ENCODE peak calls at places on chromosomes 6 and 20, in eight cellular contexts. P, Y, A, L, U, V, E and X are unnamed samples.

GRCh38 chr6:8219352-8219943 is 117.1 kb upstream of the EEF1E1 start:
- DNase-seq in P (no peak), Y (no peak), A (peak), L (peak), U (peak), V (no peak), E (peak), X (peak)

GRCh38 chr20:46350201-46350985 is 42.1 kb upstream of the CDH22 start:
- DNase-seq in P (peak), Y (no peak), A (peak), L (peak), U (peak), V (no peak), E (no peak), X (no peak)

GRCh38 chr20:63274381-63275228 is 2.0 kb downstream of the ARFGAP1 start:
- DNase-seq in P (no peak), Y (no peak), A (no peak), L (no peak), U (no peak), V (no peak), E (no peak), X (no peak)

GRCh38 chr6:20056350-20056992 is 155.8 kb downstream of the MBOAT1 start:
- DNase-seq in P (peak), Y (no peak), A (peak), L (no peak), U (peak), V (no peak), E (peak), X (peak)

GRCh38 chr6:161038229-161039003 is 46.8 kb downstream of the MAP3K4 start:
- DNase-seq in P (peak), Y (peak), A (no peak), L (peak), U (peak), V (peak), E (no peak), X (no peak)

GRCh38 chr6:138404666-138405337 is 779 bp downstream of the HEBP2 start:
- DNase-seq in P (no peak), Y (no peak), A (no peak), L (peak), U (peak), V (peak), E (no peak), X (no peak)

GRCh38 chr6:128432394-128432793 is 88.0 kb downstream of the PTPRK start:
- DNase-seq in P (no peak), Y (no peak), A (no peak), L (no peak), U (peak), V (no peak), E (no peak), X (no peak)

GRCh38 chr20:49724637-49725606 is 11.2 kb upstream of the B4GALT5 start:
- DNase-seq in P (no peak), Y (peak), A (no peak), L (no peak), U (peak), V (peak), E (no peak), X (peak)

GRCh38 chr6:119541132-119541905 is 191.8 kb upstream of the MAN1A1 start:
- DNase-seq in P (no peak), Y (no peak), A (no peak), L (no peak), U (no peak), V (no peak), E (peak), X (peak)

GRCh38 chr6:114576330-114576729 is 233.5 kb upstream of the HS3ST5 start:
- DNase-seq in P (no peak), Y (no peak), A (no peak), L (no peak), U (no peak), V (no peak), E (peak), X (no peak)

GRCh38 chr6:127051571-127052260 is 66.8 kb upstream of the RSPO3 start:
- DNase-seq in P (no peak), Y (no peak), A (no peak), L (no peak), U (no peak), V (no peak), E (no peak), X (no peak)

GRCh38 chr6:130955755-130956154 is 107.3 kb downstream of the EPB41L2 start:
- DNase-seq in P (no peak), Y (no peak), A (no peak), L (no peak), U (no peak), V (no peak), E (no peak), X (no peak)

GRCh38 chr20:31606928-31607639 is 2.0 kb downstream of the ID1 start:
- DNase-seq in P (no peak), Y (no peak), A (peak), L (peak), U (peak), V (no peak), E (peak), X (no peak)

GRCh38 chr6:107716688-107717089 is 107.4 kb downstream of the SCML4 start:
- DNase-seq in P (peak), Y (no peak), A (peak), L (peak), U (no peak), V (no peak), E (peak), X (no peak)

GRCh38 chr6:7219310-7219709 is 93.7 kb downstream of the SSR1 start:
- DNase-seq in P (no peak), Y (no peak), A (no peak), L (peak), U (no peak), V (no peak), E (no peak), X (no peak)

GRCh38 chr6:165059032-165059431 is 250.4 kb downstream of the C6orf118 start:
- DNase-seq in P (no peak), Y (no peak), A (no peak), L (no peak), U (no peak), V (no peak), E (no peak), X (no peak)

GRCh38 chr6:2507638-2508037 is 243.1 kb downstream of the MYLK4 start:
- DNase-seq in P (no peak), Y (no peak), A (no peak), L (no peak), U (no peak), V (no peak), E (no peak), X (no peak)

GRCh38 chr6:17886891-17887290 is 100.5 kb downstream of the KIF13A start:
- DNase-seq in P (no peak), Y (no peak), A (no peak), L (no peak), U (no peak), V (no peak), E (no peak), X (no peak)

GRCh38 chr6:161459008-161459407 is 185.1 kb upstream of the AGPAT4 start:
- DNase-seq in P (no peak), Y (no peak), A (no peak), L (no peak), U (no peak), V (no peak), E (no peak), X (no peak)

GRCh38 chr6:138555294-138555988 is 56.1 kb upstream of the NHSL1 start:
- DNase-seq in P (peak), Y (no peak), A (peak), L (no peak), U (peak), V (no peak), E (no peak), X (no peak)

GRCh38 chr6:74250161-74250560 is 554.2 kb downstream of the CD109 start:
- DNase-seq in P (no peak), Y (no peak), A (no peak), L (no peak), U (peak), V (no peak), E (no peak), X (no peak)

GRCh38 chr20:63284083-63284440 is 8.9 kb upstream of the COL20A1 start:
- DNase-seq in P (no peak), Y (no peak), A (no peak), L (no peak), U (no peak), V (no peak), E (no peak), X (no peak)

GRCh38 chr6:47631248-47632196 is 66.9 kb upstream of the ADGRF4 start:
- DNase-seq in P (peak), Y (no peak), A (peak), L (no peak), U (peak), V (no peak), E (peak), X (peak)

GRCh38 chr20:48187891-48188290 is 402.6 kb upstream of the SULF2 start:
- DNase-seq in P (no peak), Y (no peak), A (no peak), L (no peak), U (no peak), V (no peak), E (no peak), X (no peak)

GRCh38 chr20:58996226-58996611 is 10.8 kb downstream of the CTSZ start:
- DNase-seq in P (no peak), Y (no peak), A (no peak), L (no peak), U (no peak), V (no peak), E (no peak), X (no peak)

DNA sequence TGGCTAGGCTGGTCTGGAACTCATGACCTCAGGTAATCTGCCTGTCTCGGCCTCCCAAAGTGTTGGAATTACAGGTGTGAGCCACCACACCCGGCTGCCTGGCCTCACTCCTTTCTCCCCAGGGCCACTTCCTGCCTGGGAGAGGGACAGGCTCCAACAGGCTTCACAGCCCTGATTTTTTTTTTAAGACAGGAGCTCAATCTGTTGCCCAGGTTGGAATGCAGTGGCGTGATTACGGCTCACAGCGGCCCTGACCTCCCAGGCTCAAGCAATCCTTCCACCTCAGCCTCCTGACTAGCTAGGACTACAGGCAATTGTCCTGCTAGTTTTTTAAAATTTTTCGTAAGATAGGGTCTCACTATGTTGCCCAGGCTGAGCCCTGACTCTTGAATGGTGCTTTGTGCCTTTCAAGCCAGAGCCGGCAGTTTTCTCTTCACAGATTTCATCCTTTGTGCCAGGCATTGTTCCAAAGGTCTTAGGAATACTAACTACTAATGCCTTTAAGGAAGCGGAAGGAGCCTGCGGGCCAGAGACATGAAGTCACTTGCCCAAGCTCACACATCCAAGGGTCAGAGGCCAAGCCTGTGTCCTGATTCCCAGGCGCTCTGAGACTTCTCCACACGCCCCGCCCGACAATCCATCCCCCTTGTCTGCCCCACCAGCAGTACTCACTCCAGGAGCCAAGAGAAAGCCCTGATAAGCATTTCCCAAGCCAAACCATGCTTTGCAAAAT is 19.2 kb downstream of the CAPN11 start:
- DNase-seq in P (no peak), Y (peak), A (no peak), L (peak), U (peak), V (peak), E (no peak), X (no peak)
- TF ChIP-seq POLR2AphosphoS5 in P (no peak), Y (no peak), A (no peak), L (no peak), U (peak), V (no peak), E (no peak), X (no peak)

GRCh38 chr20:3472105-3472504 is 1.3 kb downstream of the ATRN start:
- DNase-seq in P (no peak), Y (no peak), A (no peak), L (no peak), U (no peak), V (no peak), E (no peak), X (no peak)

GRCh38 chr20:3470627-3471396 is at the start of gene ATRN:
- DNase-seq in P (peak), Y (peak), A (peak), L (peak), U (peak), V (peak), E (peak), X (no peak)

GRCh38 chr20:3471397-3472021 is 691 bp downstream of the ATRN start:
- DNase-seq in P (no peak), Y (no peak), A (peak), L (no peak), U (no peak), V (peak), E (peak), X (no peak)

GRCh38 chr20:3473324-3473723 is 2.5 kb downstream of the ATRN start:
- DNase-seq in P (no peak), Y (no peak), A (no peak), L (no peak), U (no peak), V (no peak), E (no peak), X (no peak)

GRCh38 chr20:3473944-3474343 is 3.1 kb downstream of the ATRN start:
- DNase-seq in P (no peak), Y (no peak), A (no peak), L (no peak), U (no peak), V (no peak), E (no peak), X (no peak)
- H3K4me3 ChIP-seq in P (no peak), Y (no peak), A (no peak), L (no peak), U (no peak), V (no peak), E (no peak), X (no peak)

DNA sequence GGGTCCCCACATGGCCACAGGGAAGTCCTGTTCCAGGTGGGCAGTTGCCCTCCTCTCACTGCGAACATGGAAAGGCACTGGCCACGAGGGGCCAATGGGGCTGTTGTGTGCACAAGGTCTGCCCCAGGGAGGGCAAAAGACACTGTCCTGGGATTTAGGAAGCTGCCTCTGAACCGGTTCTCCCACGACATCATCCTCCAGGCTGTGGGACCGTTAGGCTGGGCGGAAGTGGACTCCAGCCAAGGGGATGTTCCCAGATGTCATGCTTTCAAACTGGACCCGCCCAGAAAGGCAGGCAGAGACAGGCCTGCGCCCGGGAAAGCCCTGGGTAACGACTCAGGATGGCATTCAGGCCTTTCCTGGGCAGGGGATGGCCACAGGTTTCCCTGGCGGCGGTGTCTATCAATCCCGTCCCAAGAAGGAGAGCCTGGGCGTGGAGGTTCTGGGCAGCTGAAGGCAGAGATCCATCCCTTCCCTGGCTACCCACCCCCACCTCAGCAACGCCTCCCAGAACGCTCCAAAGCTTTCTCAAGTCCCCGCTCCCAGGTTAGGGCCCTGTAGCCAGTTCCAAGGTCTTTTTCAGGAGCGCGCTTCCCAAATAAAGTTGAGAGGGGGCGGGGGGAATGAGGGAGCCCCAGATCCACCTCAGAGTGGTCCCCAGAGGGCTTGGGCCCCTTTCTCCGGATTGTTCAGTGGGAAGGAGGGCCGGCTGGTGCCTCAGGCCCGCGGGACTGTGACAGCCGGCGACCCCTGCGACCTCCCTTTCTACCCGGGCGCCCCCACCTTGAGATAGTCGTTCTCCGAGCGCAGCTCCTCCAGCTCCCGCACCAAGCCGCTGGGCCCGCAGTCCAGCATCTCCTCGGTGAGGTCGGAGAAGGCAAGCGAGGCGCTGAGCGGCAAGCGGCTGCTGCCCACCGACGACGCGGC is 13.8 kb upstream of the TLDC2 start:
- DNase-seq in P (no peak), Y (peak), A (peak), L (peak), U (peak), V (peak), E (peak), X (no peak)
- TF ChIP-seq POLR2AphosphoS5 in P (no peak), Y (peak), A (no peak), L (peak), U (peak), V (peak), E (peak), X (no peak)

GRCh38 chr6:41684311-41685182 is 46.3 kb downstream of the MDFI start:
- DNase-seq in P (no peak), Y (no peak), A (no peak), L (no peak), U (no peak), V (no peak), E (no peak), X (no peak)

GRCh38 chr6:41683460-41684310 is 45.4 kb downstream of the MDFI start:
- DNase-seq in P (no peak), Y (peak), A (peak), L (peak), U (peak), V (peak), E (peak), X (no peak)

GRCh38 chr6:41682966-41683459 is 44.7 kb downstream of the MDFI start:
- DNase-seq in P (no peak), Y (no peak), A (peak), L (no peak), U (no peak), V (no peak), E (no peak), X (no peak)

GRCh38 chr6:41682056-41682477 is 43.8 kb downstream of the MDFI start:
- DNase-seq in P (no peak), Y (peak), A (peak), L (peak), U (peak), V (peak), E (peak), X (peak)

DNA sequence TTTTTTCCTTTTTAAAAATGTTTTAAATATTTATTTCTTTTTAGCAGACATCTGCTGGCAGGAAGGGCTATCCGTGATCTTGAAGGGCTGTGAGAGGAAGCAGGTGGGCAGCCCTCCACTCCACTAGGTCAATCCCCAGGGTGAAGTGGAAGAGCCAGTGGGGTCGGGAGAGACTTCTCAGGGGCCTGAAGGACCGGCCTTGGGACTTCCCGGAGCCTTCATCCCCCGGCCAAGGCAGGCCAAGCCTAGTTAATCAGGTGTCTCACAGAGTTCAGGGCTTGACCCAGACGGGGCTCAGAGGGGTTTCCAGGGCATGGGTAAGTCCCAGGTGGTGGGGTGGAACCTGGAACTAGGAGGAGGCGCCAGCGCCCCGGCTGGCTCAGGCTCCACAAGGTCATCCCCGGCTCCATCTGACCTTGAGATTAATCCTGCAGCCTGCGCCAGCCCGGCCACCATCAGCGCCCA is 44.3 kb downstream of the MDFI start:
- DNase-seq in P (no peak), Y (no peak), A (peak), L (no peak), U (no peak), V (no peak), E (no peak), X (no peak)
- H3K4me3 ChIP-seq in P (no peak), Y (peak), A (peak), L (no peak), U (no peak), V (peak), E (no peak), X (no peak)